ENCODE peak calls at places on chromosomes 3 and 15, in ten cellular contexts. W, M, R, F, P, Z, L, E, N and H are unnamed samples.

GRCh38 chr3:14989943-14990753 is 42.8 kb downstream of the NR2C2 start:
- DNase-seq in W (peak; percentile 63), M (no peak), R (no peak), F (no peak), P (no peak), Z (peak; percentile 25), L (peak; percentile 12), E (no peak), N (peak; percentile 72), H (peak; percentile 8)

GRCh38 chr3:112649478-112649735 is 8.5 kb upstream of the CCDC80 start:
- DNase-seq in W (no peak), M (no peak), R (no peak), F (peak; percentile 43), P (peak; percentile 83), Z (no peak), L (peak; percentile 98), E (no peak), N (no peak), H (no peak)

GRCh38 chr3:147405552-147406254 is 640 bp downstream of the ZIC4 start:
- DNase-seq in W (peak; percentile 80), M (no peak), R (no peak), F (peak; percentile 82), P (no peak), Z (no peak), L (no peak), E (no peak), N (peak; percentile 57), H (no peak)

GRCh38 chr15:89912674-89913396 is at the start of gene ARPIN:
- DNase-seq in W (peak; percentile 87), M (peak; percentile 83), R (no peak), F (peak; percentile 95), P (peak; percentile 32), Z (peak; percentile 68), L (peak; percentile 59), E (no peak), N (peak; percentile 83), H (peak; percentile 60)

GRCh38 chr15:84969257-84969656 is 12.4 kb upstream of the PDE8A start:
- DNase-seq in W (no peak), M (no peak), R (no peak), F (no peak), P (no peak), Z (no peak), L (no peak), E (no peak), N (no peak), H (no peak)

GRCh38 chr3:33063651-33064051 is 33.3 kb downstream of the GLB1 start:
- DNase-seq in W (peak; percentile 18), M (no peak), R (no peak), F (peak; percentile 48), P (peak; percentile 23), Z (no peak), L (peak; percentile 30), E (no peak), N (no peak), H (no peak)

GRCh38 chr15:81301815-81302399 is 22.0 kb downstream of the STARD5 start:
- DNase-seq in W (no peak), M (no peak), R (peak; percentile 11), F (no peak), P (no peak), Z (no peak), L (no peak), E (peak; percentile 91), N (no peak), H (no peak)

GRCh38 chr3:152147748-152148147 is 121.0 kb upstream of the MBNL1 start:
- DNase-seq in W (no peak), M (no peak), R (no peak), F (no peak), P (no peak), Z (no peak), L (no peak), E (no peak), N (no peak), H (no peak)

GRCh38 chr15:26838742-26839460 is 28.0 kb upstream of the GABRA5 start:
- DNase-seq in W (peak; percentile 91), M (no peak), R (no peak), F (no peak), P (no peak), Z (no peak), L (no peak), E (no peak), N (peak; percentile 85), H (no peak)

GRCh38 chr15:47194718-47195117 is 522.6 kb upstream of the SEMA6D start:
- DNase-seq in W (no peak), M (no peak), R (no peak), F (no peak), P (peak; percentile 66), Z (no peak), L (peak; percentile 18), E (no peak), N (peak; percentile 59), H (peak; percentile 17)
- TF ChIP-seq CTCF in W (peak; percentile 79), M (no peak), R (no peak), F (peak; percentile 39), P (peak; percentile 60), Z (peak; percentile 24), L (peak; percentile 45), E (no peak), N (peak; percentile 63), H (peak; percentile 29)

GRCh38 chr3:22156868-22157267 is 405.9 kb upstream of the ZNF385D start:
- DNase-seq in W (no peak), M (no peak), R (no peak), F (no peak), P (no peak), Z (no peak), L (no peak), E (no peak), N (peak; percentile 27), H (no peak)

GRCh38 chr3:22159004-22159695 is 408.1 kb upstream of the ZNF385D start:
- DNase-seq in W (no peak), M (no peak), R (no peak), F (no peak), P (no peak), Z (no peak), L (no peak), E (no peak), N (no peak), H (no peak)

GRCh38 chr3:22157848-22158247 is 406.8 kb upstream of the ZNF385D start:
- DNase-seq in W (no peak), M (no peak), R (no peak), F (no peak), P (no peak), Z (no peak), L (no peak), E (no peak), N (no peak), H (no peak)

DNA sequence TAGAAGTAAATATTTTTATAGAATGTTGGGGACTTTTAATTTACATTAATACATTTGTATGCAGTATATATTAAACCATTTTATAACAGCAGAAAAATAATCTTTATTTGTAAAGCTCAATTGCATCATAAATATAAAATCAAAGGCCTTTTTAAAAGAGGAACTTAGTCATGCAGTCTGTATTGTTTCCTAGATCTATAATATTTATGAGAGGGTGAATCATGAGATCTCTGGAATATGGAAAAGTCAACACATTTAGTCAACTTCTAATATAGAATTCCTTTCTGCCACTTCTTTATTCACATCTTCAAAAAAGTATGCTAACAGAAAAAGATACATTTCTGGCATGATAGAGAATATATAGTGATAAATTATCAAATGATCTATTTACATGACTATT is 410.3 kb upstream of the ZNF385D start:
- DNase-seq in W (no peak), M (no peak), R (no peak), F (no peak), P (no peak), Z (no peak), L (no peak), E (no peak), N (no peak), H (no peak)
- H3K27ac ChIP-seq in W (no peak overlapping the region), M (no peak overlapping the region), R (no peak overlapping the region), F (no peak overlapping the region), P (no peak overlapping the region), Z (no peak overlapping the region), L (no peak overlapping the region), E (no peak overlapping the region), N (no peak overlapping the region), H (no peak overlapping the region)

DNA sequence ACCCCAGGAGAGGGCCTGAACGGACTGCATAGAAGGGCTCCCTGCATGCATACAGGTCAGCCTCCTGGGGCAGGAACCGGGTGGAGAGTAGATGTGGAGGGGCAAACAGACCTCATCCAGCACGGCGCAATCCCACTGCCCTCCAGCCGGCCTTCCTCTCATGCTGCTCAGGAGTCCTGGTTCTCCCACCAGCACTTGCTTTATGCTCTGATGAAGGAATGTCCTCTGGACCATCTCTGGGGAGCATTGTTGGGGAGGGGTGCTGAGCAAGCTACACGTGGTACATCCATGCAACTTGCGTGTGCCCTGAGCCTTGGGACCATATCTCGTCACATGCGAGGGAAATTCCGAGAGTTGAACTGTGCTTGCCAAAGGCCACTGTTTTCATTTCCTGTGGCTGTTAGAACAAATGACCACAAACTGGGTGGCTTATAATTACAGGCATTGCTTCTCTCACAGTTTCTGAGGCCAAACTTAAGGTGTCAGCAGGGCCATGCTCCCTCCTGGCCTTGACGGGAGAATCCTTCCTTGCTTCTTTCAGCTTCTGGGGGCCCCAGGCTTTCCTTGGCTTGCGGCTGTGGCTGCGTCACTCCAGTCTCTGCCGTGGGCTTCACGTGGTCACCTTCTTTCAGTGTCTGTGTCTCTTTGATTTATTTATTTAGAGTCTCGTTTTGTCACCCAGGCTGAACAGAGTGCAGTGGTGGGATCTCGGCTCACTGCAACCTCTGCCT is 12.2 kb downstream of the SELENOS start:
- DNase-seq in W (peak; percentile 32), M (no peak), R (no peak), F (no peak), P (no peak), Z (no peak), L (no peak), E (peak; percentile 62), N (no peak), H (no peak)
- TF ChIP-seq CTCF in W (no peak), M (no peak), R (no peak), F (no peak), P (no peak), Z (no peak), L (no peak), E (no peak), N (no peak), H (no peak)

DNA sequence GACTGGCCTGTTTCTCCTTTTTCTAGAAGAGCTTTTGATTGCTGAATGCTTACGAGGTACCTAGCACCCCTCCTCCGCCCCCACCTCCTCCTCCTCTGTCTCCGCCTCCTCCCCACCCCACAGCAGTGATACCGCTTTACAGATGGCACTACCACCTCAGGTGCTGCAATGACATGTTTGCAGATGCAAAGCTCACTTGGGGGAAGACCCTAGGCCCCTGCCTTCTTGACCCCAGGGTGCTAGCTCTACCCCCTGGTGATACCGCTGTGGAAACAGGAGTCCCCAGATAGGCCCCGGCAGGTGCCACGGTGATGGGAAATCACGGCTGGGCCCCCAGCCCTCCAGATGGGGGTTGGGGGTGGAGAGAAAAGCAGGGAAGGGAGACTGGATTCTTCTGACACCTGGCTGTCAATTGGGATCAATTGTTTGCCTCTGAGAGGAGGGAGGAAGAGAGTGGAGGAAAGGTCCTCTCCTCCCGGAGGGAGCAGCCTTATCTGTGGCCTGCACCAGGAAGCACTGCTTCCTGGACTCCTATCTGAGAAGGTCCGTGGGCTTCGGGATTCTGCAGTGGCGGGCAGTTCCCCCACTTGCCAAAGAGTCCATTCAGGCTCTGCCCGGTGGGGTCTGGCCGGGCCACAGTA is 37.6 kb downstream of the DNASE1L3 start:
- DNase-seq in W (peak; percentile 64), M (no peak), R (no peak), F (peak; percentile 9), P (no peak), Z (no peak), L (no peak), E (no peak), N (peak; percentile 43), H (no peak)
- H3K27ac ChIP-seq in W (no peak overlapping the region), M (no peak overlapping the region), R (no peak overlapping the region), F (no peak overlapping the region), P (no peak overlapping the region), Z (peak overlapping the region; percentile 70), L (no peak overlapping the region), E (no peak overlapping the region), N (no peak overlapping the region), H (peak overlapping the region; percentile 49)

GRCh38 chr15:74793135-74794028 is 11.5 kb downstream of the CSK start:
- DNase-seq in W (peak; percentile 58), M (no peak), R (peak; percentile 54), F (peak; percentile 90), P (no peak), Z (no peak), L (peak; percentile 34), E (peak; percentile 90), N (peak; percentile 36), H (no peak)
- TF ChIP-seq CTCF in W (no peak), M (no peak), R (peak; percentile 2), F (peak; percentile 42), P (no peak), Z (peak; percentile 31), L (peak; percentile 13), E (peak; percentile 38), N (peak; percentile 50), H (no peak)